ENCODE peak calls at places on chromosomes 5 and 9, in six cellular contexts. One of them, this sample, is unnamed.

GRCh38 chr5:142246263-142246662 is 78.6 kb downstream of the SPRY4 start:
- DNase-seq in stimulated activated CD4-positive, alpha-beta T cell treated with anti-CD3 and anti-CD28 coated beads, Interleukin-1b, Interleukin-23, amount 100 ng/mL, for 24 hours: no peak
- DNase-seq in fibroblast of the conjunctiva: peak
- DNase-seq in fibroblast of lung: peak
- DNase-seq in neural crest cell: no peak
- DNase-seq in T-helper 22 cell: no peak
- DNase-seq in this sample: peak

GRCh38 chr9:89806371-89807100 is 201.7 kb downstream of the GADD45G start:
- DNase-seq in T-helper 22 cell: no peak
- DNase-seq in fibroblast of the conjunctiva: no peak
- DNase-seq in neural crest cell: no peak
- DNase-seq in stimulated activated CD4-positive, alpha-beta T cell treated with anti-CD3 and anti-CD28 coated beads, Interleukin-1b, Interleukin-23, amount 100 ng/mL, for 24 hours: no peak
- DNase-seq in fibroblast of lung: no peak
- DNase-seq in this sample: no peak

GRCh38 chr5:179967489-179967888 is 59.8 kb upstream of the TBC1D9B start:
- DNase-seq in stimulated activated CD4-positive, alpha-beta T cell treated with anti-CD3 and anti-CD28 coated beads, Interleukin-1b, Interleukin-23, amount 100 ng/mL, for 24 hours: no peak
- DNase-seq in T-helper 22 cell: no peak
- DNase-seq in fibroblast of the conjunctiva: no peak
- DNase-seq in fibroblast of lung: no peak
- DNase-seq in neural crest cell: no peak
- DNase-seq in this sample: no peak

GRCh38 chr5:178208540-178209227 is 4.4 kb downstream of the HNRNPAB start:
- DNase-seq in fibroblast of lung: no peak
- DNase-seq in neural crest cell: no peak
- DNase-seq in T-helper 22 cell: no peak
- DNase-seq in stimulated activated CD4-positive, alpha-beta T cell treated with anti-CD3 and anti-CD28 coated beads, Interleukin-1b, Interleukin-23, amount 100 ng/mL, for 24 hours: no peak
- DNase-seq in fibroblast of the conjunctiva: no peak
- DNase-seq in this sample: no peak

GRCh38 chr5:148179234-148179824 is 11.0 kb downstream of the SPINK14 start:
- DNase-seq in T-helper 22 cell: no peak
- DNase-seq in fibroblast of lung: peak
- DNase-seq in neural crest cell: no peak
- DNase-seq in fibroblast of the conjunctiva: peak
- DNase-seq in stimulated activated CD4-positive, alpha-beta T cell treated with anti-CD3 and anti-CD28 coated beads, Interleukin-1b, Interleukin-23, amount 100 ng/mL, for 24 hours: no peak
- DNase-seq in this sample: peak

GRCh38 chr5:106435185-106435584 is 1235.6 kb downstream of the EFNA5 start:
- DNase-seq in T-helper 22 cell: no peak
- DNase-seq in neural crest cell: no peak
- DNase-seq in fibroblast of lung: no peak
- DNase-seq in fibroblast of the conjunctiva: no peak
- DNase-seq in stimulated activated CD4-positive, alpha-beta T cell treated with anti-CD3 and anti-CD28 coated beads, Interleukin-1b, Interleukin-23, amount 100 ng/mL, for 24 hours: no peak
- DNase-seq in this sample: no peak

GRCh38 chr5:135230326-135230925 is 168.6 kb downstream of the MACROH2A1 start:
- DNase-seq in fibroblast of the conjunctiva: peak
- DNase-seq in T-helper 22 cell: no peak
- DNase-seq in fibroblast of lung: peak
- DNase-seq in stimulated activated CD4-positive, alpha-beta T cell treated with anti-CD3 and anti-CD28 coated beads, Interleukin-1b, Interleukin-23, amount 100 ng/mL, for 24 hours: no peak
- DNase-seq in neural crest cell: no peak
- DNase-seq in this sample: peak

GRCh38 chr9:108694191-108694590 is 161.6 kb downstream of the ACTL7B start:
- DNase-seq in fibroblast of lung: no peak
- DNase-seq in fibroblast of the conjunctiva: no peak
- DNase-seq in T-helper 22 cell: no peak
- DNase-seq in stimulated activated CD4-positive, alpha-beta T cell treated with anti-CD3 and anti-CD28 coated beads, Interleukin-1b, Interleukin-23, amount 100 ng/mL, for 24 hours: no peak
- DNase-seq in neural crest cell: no peak
- DNase-seq in this sample: no peak

GRCh38 chr9:31612336-31613030 is 772.0 kb upstream of the ACO1 start:
- DNase-seq in stimulated activated CD4-positive, alpha-beta T cell treated with anti-CD3 and anti-CD28 coated beads, Interleukin-1b, Interleukin-23, amount 100 ng/mL, for 24 hours: no peak
- DNase-seq in fibroblast of lung: no peak
- DNase-seq in fibroblast of the conjunctiva: no peak
- DNase-seq in T-helper 22 cell: no peak
- DNase-seq in neural crest cell: no peak
- DNase-seq in this sample: no peak

GRCh38 chr9:77810047-77810446 is 161.9 kb upstream of the GNA14 start:
- DNase-seq in T-helper 22 cell: no peak
- DNase-seq in fibroblast of lung: no peak
- DNase-seq in stimulated activated CD4-positive, alpha-beta T cell treated with anti-CD3 and anti-CD28 coated beads, Interleukin-1b, Interleukin-23, amount 100 ng/mL, for 24 hours: no peak
- DNase-seq in fibroblast of the conjunctiva: no peak
- DNase-seq in neural crest cell: no peak
- DNase-seq in this sample: no peak

GRCh38 chr9:18857769-18858168 is 175.2 kb downstream of the SAXO1 start:
- DNase-seq in T-helper 22 cell: no peak
- DNase-seq in neural crest cell: no peak
- DNase-seq in stimulated activated CD4-positive, alpha-beta T cell treated with anti-CD3 and anti-CD28 coated beads, Interleukin-1b, Interleukin-23, amount 100 ng/mL, for 24 hours: no peak
- DNase-seq in fibroblast of lung: peak
- DNase-seq in fibroblast of the conjunctiva: peak
- DNase-seq in this sample: peak